ENCODE peak calls at places on chromosome 21, in ten cellular contexts. I is dorsolateral prefrontal cortex, B is colonic mucosa, C is spleen, H is endothelial cell of umbilical vein, R is foreskin fibroblast, Q is IMR-90, D is A549, V is heart right ventricle, U is cardiac muscle cell. M is an unnamed sample.

GRCh38 chr21:34187935-34188334 is 114.6 kb downstream of the MRPS6 start:
- DNase-seq in B (no peak), R (peak), D (no peak), V (peak), H (no peak), C (no peak), I (no peak), Q (no peak), U (no peak), M (peak)

GRCh38 chr21:34280389-34280795 is 83.4 kb upstream of the KCNE2 start:
- DNase-seq in I (no peak), H (no peak), C (no peak), U (peak), V (peak), Q (no peak), D (no peak), B (peak), R (peak), M (no peak)

GRCh38 chr21:35002879-35003722 is 46.0 kb downstream of the RUNX1 start:
- DNase-seq in H (no peak), U (no peak), Q (peak), R (peak), D (no peak), I (no peak), C (no peak), V (no peak), B (no peak), M (peak)

GRCh38 chr21:43825936-43826622 is 36.7 kb downstream of the RRP1 start:
- DNase-seq in C (peak), H (no peak), R (no peak), B (no peak), Q (no peak), I (no peak), U (peak), D (no peak), V (no peak), M (no peak)

GRCh38 chr21:44510508-44511218 is 29.3 kb downstream of the KRTAP10-1 start:
- DNase-seq in D (peak), U (peak), R (peak), V (peak), B (peak), Q (no peak), I (no peak), C (peak), H (peak), M (no peak)

GRCh38 chr21:44295163-44295601 is 4.7 kb upstream of the PFKL start:
- DNase-seq in R (peak), U (no peak), H (no peak), V (peak), C (no peak), Q (no peak), B (no peak), D (no peak), I (no peak), M (no peak)

GRCh38 chr21:37568916-37569315 is 202.3 kb downstream of the DYRK1A start:
- DNase-seq in Q (no peak), R (no peak), D (no peak), V (no peak), C (no peak), B (no peak), H (no peak), U (no peak), I (no peak), M (no peak)

GRCh38 chr21:15406791-15407190 is 323.0 kb upstream of the USP25 start:
- DNase-seq in D (no peak), B (no peak), V (no peak), C (no peak), I (no peak), U (no peak), R (no peak), Q (no peak), H (no peak), M (no peak)

GRCh38 chr21:44803651-44804050 is 2.0 kb upstream of the UBE2G2 start:
- DNase-seq in I (no peak), U (peak), D (no peak), C (no peak), R (no peak), H (no peak), B (no peak), Q (no peak), V (no peak), M (no peak)

DNA sequence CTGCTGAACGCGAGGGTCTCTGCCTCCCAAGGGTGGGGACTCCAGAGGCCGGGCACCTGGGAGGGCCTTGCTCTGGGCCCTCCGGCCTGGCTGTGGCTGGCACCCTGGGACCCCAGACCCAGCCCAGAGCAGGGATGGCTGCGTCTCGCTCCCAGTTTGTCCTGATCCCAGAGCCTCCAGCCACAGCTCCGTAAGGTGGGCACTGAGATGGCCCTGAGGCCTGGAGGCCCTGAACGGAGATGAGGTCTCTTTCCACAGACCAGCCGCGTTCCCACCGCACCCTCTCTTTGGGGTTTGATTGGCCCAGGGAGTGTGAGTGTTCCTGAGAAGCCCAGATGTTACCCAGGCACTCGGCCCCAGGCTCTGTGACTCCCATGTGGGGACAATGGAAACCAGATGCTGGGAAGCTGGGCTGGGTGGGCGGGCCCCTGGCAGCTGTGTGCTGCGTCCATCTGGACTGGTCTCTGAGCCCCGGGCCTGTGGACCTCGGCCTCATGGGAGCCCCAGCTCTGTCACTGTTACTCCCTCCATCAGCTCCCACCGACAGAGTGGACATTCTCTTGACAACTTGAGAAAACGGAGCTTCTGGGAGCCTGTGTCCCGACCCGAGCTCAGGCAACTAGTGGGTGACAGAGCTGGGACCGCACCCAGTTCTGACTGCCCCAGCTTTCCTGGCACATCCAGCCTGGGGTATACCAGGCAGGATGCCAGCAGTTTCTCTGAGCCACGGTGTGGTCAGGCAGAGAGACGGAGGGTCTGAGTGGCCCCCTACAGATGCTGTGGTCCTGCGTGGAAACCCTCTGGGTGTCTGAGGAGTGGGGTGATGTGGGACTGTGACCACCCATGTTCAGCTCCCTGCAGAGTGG is 9.8 kb upstream of the COL6A1 start:
- DNase-seq in C (peak), H (no peak), R (peak), U (no peak), B (no peak), D (no peak), Q (peak), I (no peak), V (peak), M (no peak)
- H3K4me3 ChIP-seq in C (no peak), H (no peak), R (no peak), U (no peak), B (no peak), D (no peak), Q (no peak), I (no peak), V (no peak), M (no peak)

GRCh38 chr21:32698286-32698685 is 29.5 kb downstream of the SYNJ1 start:
- DNase-seq in R (no peak), C (no peak), I (no peak), Q (no peak), B (peak), V (no peak), H (no peak), U (no peak), D (no peak), M (no peak)
- TF ChIP-seq CTCF in R (no peak), C (no peak), I (no peak), Q (no peak), B (no peak), V (no peak), H (no peak), U (no peak), D (no peak), M (no peak)

GRCh38 chr21:36463991-36464390 is 15.9 kb downstream of the CLDN14 start:
- DNase-seq in B (no peak), I (no peak), D (no peak), U (no peak), R (no peak), V (no peak), H (no peak), Q (no peak), C (peak), M (no peak)
- H3K4me3 ChIP-seq in B (no peak), I (no peak), D (no peak), U (no peak), R (no peak), V (no peak), H (no peak), Q (no peak), C (no peak), M (no peak)

DNA sequence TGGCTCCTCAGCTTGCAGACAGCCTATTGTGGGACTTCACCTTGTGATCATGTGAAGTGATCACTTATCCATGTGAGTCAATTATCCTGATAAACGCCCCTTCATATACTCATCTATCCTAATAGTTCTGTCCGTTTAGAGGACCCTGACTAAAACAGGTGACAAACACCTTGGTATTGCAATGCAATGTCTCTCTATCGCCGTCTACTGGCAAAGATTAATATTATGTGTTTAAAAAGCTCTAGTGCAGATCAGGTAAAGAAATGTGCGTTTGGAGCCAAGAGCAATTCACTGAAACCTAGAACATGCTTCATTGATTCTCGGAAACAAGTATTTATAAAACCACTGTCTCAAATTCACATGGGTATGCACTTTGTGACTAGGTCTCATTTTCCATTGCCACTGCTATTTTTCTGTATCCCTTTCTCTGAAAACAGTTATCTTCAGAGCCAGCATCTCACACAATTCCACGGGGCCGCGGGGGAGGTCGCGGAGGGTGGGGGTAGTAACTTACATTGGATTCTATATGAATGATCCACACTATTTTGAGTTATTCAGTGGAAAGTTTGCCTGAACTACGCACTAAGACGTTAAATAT is 554.6 kb upstream of the NCAM2 start:
- DNase-seq in D (no peak), B (no peak), Q (no peak), I (no peak), R (no peak), C (no peak), V (no peak), H (no peak), U (peak), M (no peak)
- TF ChIP-seq CTCF in D (no peak), B (peak), Q (no peak), I (peak), R (no peak), C (no peak), V (peak), H (no peak), U (no peak), M (peak)

GRCh38 chr21:16708431-16708830 is 804.4 kb upstream of the CXADR start:
- DNase-seq in R (peak), U (no peak), C (no peak), B (no peak), H (peak), D (no peak), Q (peak), I (no peak), V (no peak), M (peak)

GRCh38 chr21:16709866-16710550 is 802.8 kb upstream of the CXADR start:
- DNase-seq in D (no peak), U (no peak), I (no peak), R (peak), H (no peak), B (no peak), Q (peak), V (no peak), C (no peak), M (peak)

GRCh38 chr21:16713331-16714114 is 799.3 kb upstream of the CXADR start:
- DNase-seq in Q (peak), V (no peak), H (peak), C (no peak), I (no peak), D (no peak), R (peak), B (no peak), U (no peak), M (peak)
- H3K4me3 ChIP-seq in Q (no peak), V (no peak), H (peak), C (no peak), I (no peak), D (no peak), R (no peak), B (no peak), U (no peak), M (no peak)

DNA sequence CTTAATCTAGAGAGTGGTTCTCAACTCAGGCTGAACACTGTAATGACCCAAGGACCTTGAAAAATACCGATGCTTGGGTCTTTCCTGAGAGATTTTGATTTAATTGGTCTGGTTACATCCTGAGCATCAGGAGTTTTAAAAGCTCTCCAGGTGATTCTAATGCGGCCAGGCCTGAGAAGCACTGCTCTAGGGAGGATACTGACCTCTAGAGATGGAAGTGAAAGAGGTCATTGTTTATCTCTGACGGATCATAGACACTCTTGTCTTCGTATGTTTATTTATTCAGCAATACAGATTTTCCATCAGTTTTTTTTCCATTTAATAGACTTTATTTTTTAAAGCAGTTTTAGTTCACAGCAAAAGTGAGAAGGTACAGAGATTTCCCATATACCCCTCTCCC is 54.5 kb upstream of the IGSF5 start:
- DNase-seq in C (no peak), R (no peak), H (no peak), B (no peak), Q (no peak), D (no peak), U (no peak), V (no peak), I (no peak), M (no peak)
- TF ChIP-seq CTCF in C (no peak), R (no peak), H (no peak), B (no peak), Q (no peak), D (no peak), U (no peak), V (no peak), I (no peak), M (no peak)

GRCh38 chr21:42614811-42615342 is 38.5 kb upstream of the PDE9A start:
- DNase-seq in I (no peak), H (no peak), B (peak), Q (no peak), V (no peak), C (peak), D (peak), R (peak), U (no peak), M (no peak)

GRCh38 chr21:42617476-42617875 is 35.9 kb upstream of the PDE9A start:
- DNase-seq in D (no peak), H (no peak), Q (no peak), I (no peak), C (peak), U (no peak), B (no peak), V (no peak), R (no peak), M (no peak)

GRCh38 chr21:42615924-42616323 is 37.5 kb upstream of the PDE9A start:
- DNase-seq in U (no peak), D (no peak), C (peak), I (no peak), H (no peak), R (no peak), B (no peak), Q (no peak), V (no peak), M (no peak)

GRCh38 chr21:42618713-42619112 is 34.7 kb upstream of the PDE9A start:
- DNase-seq in B (no peak), C (peak), V (no peak), I (no peak), U (no peak), R (no peak), D (no peak), Q (no peak), H (no peak), M (no peak)

GRCh38 chr21:42616366-42617340 is 36.8 kb upstream of the PDE9A start:
- DNase-seq in R (no peak), I (no peak), Q (no peak), B (no peak), U (no peak), C (peak), H (no peak), D (no peak), V (no peak), M (no peak)
- H3K4me3 ChIP-seq in R (no peak), I (peak), Q (no peak), B (peak), U (no peak), C (peak), H (no peak), D (no peak), V (no peak), M (no peak)

GRCh38 chr21:14097881-14098499 is 112.8 kb downstream of the LIPI start:
- DNase-seq in V (no peak), I (no peak), U (no peak), H (no peak), D (no peak), Q (no peak), R (no peak), C (no peak), B (no peak), M (no peak)
- TF ChIP-seq CTCF in V (no peak), I (no peak), U (no peak), H (no peak), D (no peak), Q (no peak), R (no peak), C (no peak), B (no peak), M (no peak)

DNA sequence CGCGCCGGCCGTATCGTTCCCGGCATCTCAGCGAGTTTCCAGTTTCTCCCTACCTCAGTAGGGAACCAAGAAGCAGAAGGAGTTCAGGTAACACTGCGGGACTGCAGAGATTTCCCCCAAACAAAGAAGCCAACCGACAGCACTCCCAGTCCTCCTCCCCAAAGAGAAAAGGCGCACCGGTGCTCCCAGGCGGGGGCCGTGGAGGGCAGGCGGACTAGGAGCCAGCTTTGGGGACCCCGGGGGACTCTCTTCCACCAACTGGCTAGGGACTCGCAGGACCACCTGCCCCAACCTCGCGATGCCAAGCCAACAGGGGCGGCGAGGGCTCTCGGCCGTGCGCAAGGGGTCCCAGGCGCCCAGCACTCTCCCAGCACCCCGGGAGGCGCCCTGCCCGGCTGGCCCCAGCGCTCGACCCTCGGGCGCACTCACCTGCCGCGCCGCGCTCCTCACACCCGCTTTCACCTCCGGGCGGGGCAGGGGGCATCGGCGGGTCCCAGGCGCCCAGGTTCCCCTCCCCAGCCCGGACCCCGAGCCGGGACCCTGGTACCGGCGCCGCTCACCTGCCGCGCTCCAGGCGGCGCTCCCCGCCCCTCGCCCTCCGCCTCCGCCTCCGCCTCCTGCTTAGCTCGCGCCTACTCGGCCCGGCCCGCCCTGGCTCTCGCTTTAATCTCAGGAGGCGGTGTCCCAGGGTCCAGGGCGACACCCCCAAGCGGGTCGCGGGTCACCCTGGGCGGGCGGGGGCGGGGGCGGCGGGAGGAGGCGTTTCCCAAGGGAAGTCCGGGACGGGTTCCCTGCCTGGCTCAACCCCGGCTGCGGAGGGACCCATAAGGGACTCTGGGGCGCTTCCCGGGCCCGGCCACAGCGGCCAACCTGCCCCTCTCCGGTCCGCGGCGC is at the start of gene TMPRSS2:
- DNase-seq in U (peak), B (peak), D (no peak), C (no peak), H (no peak), I (no peak), R (no peak), Q (no peak), V (no peak), M (no peak)
- H3K4me3 ChIP-seq in U (peak), B (peak), D (peak), C (no peak), H (no peak), I (peak), R (no peak), Q (no peak), V (peak), M (no peak)